ENCODE peak calls at places on chromosomes 13 and 19, in ten cellular contexts. U is neural progenitor cell, Y is GM23248, R is astrocyte, A is HepG2, S is HCT116, V is fibroblast of lung, Q is K562, L is PC-3, Z is PC-9. H is an unnamed sample.

GRCh38 chr13:108121406-108121805 is 93.9 kb downstream of the LIG4 start:
- DNase-seq in U (no peak), Y (no peak), R (no peak), A (peak; percentile 1), S (no peak), V (no peak), Q (no peak), L (no peak), Z (no peak), H (peak; percentile 18)

GRCh38 chr13:113291997-113292862 is 4.8 kb upstream of the LAMP1 start:
- DNase-seq in U (peak; percentile 49), Y (peak; percentile 63), R (no peak), A (no peak), S (no peak), V (peak; percentile 22), Q (peak; percentile 47), L (peak; percentile 29), Z (peak; percentile 41), H (peak; percentile 25)

GRCh38 chr19:35673121-35673804 is 6.9 kb downstream of the UPK1A start:
- DNase-seq in U (peak; percentile 66), Y (peak; percentile 73), R (peak; percentile 33), A (peak; percentile 24), S (peak; percentile 53), V (peak; percentile 43), Q (peak; percentile 76), L (no peak), Z (peak; percentile 59), H (no peak)

GRCh38 chr13:32902898-32903297 is 113.3 kb upstream of the KL start:
- DNase-seq in U (peak; percentile 18), Y (peak; percentile 83), R (peak; percentile 74), A (no peak), S (no peak), V (peak; percentile 81), Q (no peak), L (no peak), Z (no peak), H (no peak)

GRCh38 chr13:57569981-57570380 is 61.6 kb upstream of the PCDH17 start:
- DNase-seq in U (no peak), Y (no peak), R (peak; percentile 32), A (no peak), S (no peak), V (peak; percentile 36), Q (no peak), L (peak; percentile 16), Z (no peak), H (peak; percentile 71)

GRCh38 chr19:19113040-19113541 is 25.2 kb downstream of the TMEM161A start:
- DNase-seq in U (peak; percentile 64), Y (peak; percentile 64), R (no peak), A (peak; percentile 75), S (no peak), V (peak; percentile 30), Q (peak; percentile 58), L (peak; percentile 36), Z (no peak), H (peak; percentile 28)

GRCh38 chr19:17933414-17934129 is 757 bp downstream of the CCDC124 start:
- DNase-seq in U (no peak), Y (peak; percentile 76), R (peak; percentile 29), A (peak; percentile 33), S (no peak), V (peak; percentile 48), Q (no peak), L (peak; percentile 91), Z (peak; percentile 52), H (no peak)

GRCh38 chr13:18948012-18948663 is 233.5 kb downstream of the TUBA3C start:
- DNase-seq in U (no peak), Y (no peak), R (no peak), A (no peak), S (no peak), V (no peak), Q (no peak), L (no peak), Z (no peak), H (no peak)

GRCh38 chr13:36432106-36432544 is at the start of gene CCNA1:
- DNase-seq in U (peak; percentile 92), Y (peak; percentile 21), R (no peak), A (no peak), S (no peak), V (peak; percentile 40), Q (peak; percentile 45), L (peak; percentile 46), Z (no peak), H (peak; percentile 61)

GRCh38 chr13:36428083-36428482 is 4.2 kb upstream of the CCNA1 start:
- DNase-seq in U (no peak), Y (peak; percentile 10), R (peak; percentile 16), A (no peak), S (no peak), V (peak; percentile 34), Q (no peak), L (peak; percentile 91), Z (peak; percentile 34), H (no peak)

GRCh38 chr13:36436811-36437210 is 4.5 kb downstream of the CCNA1 start:
- DNase-seq in U (no peak), Y (no peak), R (no peak), A (no peak), S (no peak), V (no peak), Q (no peak), L (no peak), Z (no peak), H (no peak)

GRCh38 chr13:36430247-36431203 is 1.8 kb upstream of the CCNA1 start:
- DNase-seq in U (peak; percentile 57), Y (peak; percentile 13), R (no peak), A (no peak), S (no peak), V (peak; percentile 27), Q (no peak), L (no peak), Z (no peak), H (no peak)

DNA sequence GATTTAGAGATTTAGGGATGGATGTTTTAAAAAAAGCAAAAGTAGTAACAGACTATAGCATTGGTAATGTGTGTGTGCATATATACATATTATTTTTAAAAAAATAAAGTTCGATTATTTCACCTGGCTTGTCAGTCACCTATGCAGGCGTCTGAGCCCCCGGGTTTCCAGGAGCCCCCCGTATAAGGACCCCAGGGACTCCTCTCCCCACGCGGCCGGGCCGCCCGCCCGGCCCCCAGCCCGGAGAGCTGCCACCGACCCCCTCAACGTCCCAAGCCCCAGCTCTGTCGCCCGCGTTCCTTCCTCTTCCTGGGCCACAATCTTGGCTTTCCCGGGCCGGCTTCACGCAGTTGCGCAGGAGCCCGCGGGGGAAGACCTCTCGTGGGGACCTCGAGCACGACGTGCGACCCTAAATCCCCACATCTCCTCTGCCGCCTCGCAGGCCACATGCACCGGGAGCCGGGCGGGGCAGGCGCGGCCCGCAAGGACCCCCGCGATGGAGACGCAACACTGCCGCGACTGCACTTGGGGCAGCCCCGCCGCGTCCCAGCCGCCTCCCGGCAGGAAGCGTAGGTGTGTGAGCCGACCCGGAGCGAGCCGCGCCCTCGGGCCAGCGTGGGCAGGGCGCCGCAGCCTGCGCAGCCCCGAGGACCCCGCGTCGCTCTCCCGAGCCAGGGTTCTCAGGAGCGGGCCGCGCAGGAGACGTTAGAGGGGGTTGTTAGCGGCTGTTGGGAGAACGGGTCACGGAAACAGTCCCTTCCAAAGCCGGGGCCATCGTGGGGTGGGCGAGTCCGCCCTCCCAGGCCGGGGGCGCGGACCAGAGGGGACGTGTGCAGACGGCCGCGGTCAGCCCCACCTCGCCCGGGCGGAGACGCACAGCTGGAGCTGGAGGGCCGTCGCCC is 840 bp upstream of the CCNA1 start:
- DNase-seq in U (peak; percentile 46), Y (peak; percentile 39), R (no peak), A (no peak), S (no peak), V (no peak), Q (no peak), L (no peak), Z (no peak), H (peak; percentile 33)
- TF ChIP-seq EZH2 in U (peak; percentile 24), Y (peak; percentile 80), R (peak; percentile 99), A (no peak), S (no peak), V (peak; percentile 82), Q (no peak), L (no peak), Z (no peak), H (no peak)

GRCh38 chr13:99463998-99464397 is 37.3 kb upstream of the TM9SF2 start:
- DNase-seq in U (no peak), Y (no peak), R (no peak), A (no peak), S (no peak), V (no peak), Q (no peak), L (no peak), Z (no peak), H (no peak)
- H3K27ac ChIP-seq in U (no peak overlapping the region), Y (no peak overlapping the region), R (no peak overlapping the region), A (no peak overlapping the region), S (no peak overlapping the region), V (no peak overlapping the region), Q (no peak overlapping the region), L (no peak overlapping the region), Z (no peak overlapping the region), H (no peak overlapping the region)

DNA sequence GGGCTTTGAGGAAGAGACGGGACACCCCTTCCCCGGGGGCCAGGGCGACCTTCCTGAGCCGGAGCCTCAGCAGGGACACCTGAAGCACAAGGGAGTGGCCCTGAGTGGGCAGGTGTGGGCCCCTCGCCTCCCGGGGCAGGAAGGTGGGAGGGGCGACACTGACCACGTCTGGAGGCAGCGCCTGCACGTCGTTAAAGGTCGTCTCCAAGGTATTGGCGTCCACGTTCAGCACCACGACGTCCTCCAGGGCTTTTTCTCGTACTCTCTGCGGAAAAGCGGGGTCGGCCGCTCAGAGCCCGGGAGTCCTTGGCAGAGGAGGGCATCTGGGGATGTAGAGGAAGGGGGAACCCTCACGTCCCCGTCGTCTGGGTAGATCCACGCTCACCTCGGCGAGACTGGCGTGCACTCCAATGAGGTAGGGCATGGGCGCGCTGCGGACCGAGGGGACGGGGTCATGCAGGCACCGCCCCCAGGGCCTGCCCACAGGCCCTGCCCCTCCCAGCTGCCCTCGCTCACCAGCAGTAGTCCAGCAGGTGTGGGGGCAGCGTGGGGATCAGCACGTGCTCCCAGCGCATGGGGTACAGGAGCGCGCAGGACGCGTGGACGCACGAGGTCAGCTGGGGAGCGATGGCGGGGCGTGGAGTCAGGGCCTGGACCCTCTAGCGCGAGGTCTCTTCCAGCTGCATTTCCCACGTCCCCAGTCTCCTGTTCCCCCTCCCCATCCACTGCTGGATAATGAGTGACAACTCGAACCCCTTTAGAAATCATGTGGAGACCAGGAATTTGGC is 6.1 kb downstream of the DENND1C start:
- DNase-seq in U (peak; percentile 55), Y (no peak), R (no peak), A (no peak), S (no peak), V (no peak), Q (no peak), L (no peak), Z (no peak), H (no peak)
- TF ChIP-seq EZH2 in U (no peak), Y (no peak), R (peak; percentile 41), A (no peak), S (no peak), V (no peak), Q (no peak), L (no peak), Z (no peak), H (no peak)

GRCh38 chr19:3692141-3693029 is 7.9 kb downstream of the PIP5K1C start:
- DNase-seq in U (no peak), Y (no peak), R (no peak), A (no peak), S (no peak), V (no peak), Q (peak; percentile 65), L (peak; percentile 4), Z (no peak), H (no peak)

GRCh38 chr19:3691372-3691716 is 8.9 kb downstream of the PIP5K1C start:
- DNase-seq in U (no peak), Y (no peak), R (no peak), A (no peak), S (no peak), V (no peak), Q (no peak), L (no peak), Z (no peak), H (no peak)

GRCh38 chr19:3691726-3692125 is 8.5 kb downstream of the PIP5K1C start:
- DNase-seq in U (no peak), Y (no peak), R (no peak), A (no peak), S (no peak), V (no peak), Q (no peak), L (no peak), Z (no peak), H (no peak)

GRCh38 chr19:3694361-3695123 is 5.7 kb downstream of the PIP5K1C start:
- DNase-seq in U (no peak), Y (no peak), R (no peak), A (no peak), S (no peak), V (no peak), Q (no peak), L (no peak), Z (no peak), H (no peak)

DNA sequence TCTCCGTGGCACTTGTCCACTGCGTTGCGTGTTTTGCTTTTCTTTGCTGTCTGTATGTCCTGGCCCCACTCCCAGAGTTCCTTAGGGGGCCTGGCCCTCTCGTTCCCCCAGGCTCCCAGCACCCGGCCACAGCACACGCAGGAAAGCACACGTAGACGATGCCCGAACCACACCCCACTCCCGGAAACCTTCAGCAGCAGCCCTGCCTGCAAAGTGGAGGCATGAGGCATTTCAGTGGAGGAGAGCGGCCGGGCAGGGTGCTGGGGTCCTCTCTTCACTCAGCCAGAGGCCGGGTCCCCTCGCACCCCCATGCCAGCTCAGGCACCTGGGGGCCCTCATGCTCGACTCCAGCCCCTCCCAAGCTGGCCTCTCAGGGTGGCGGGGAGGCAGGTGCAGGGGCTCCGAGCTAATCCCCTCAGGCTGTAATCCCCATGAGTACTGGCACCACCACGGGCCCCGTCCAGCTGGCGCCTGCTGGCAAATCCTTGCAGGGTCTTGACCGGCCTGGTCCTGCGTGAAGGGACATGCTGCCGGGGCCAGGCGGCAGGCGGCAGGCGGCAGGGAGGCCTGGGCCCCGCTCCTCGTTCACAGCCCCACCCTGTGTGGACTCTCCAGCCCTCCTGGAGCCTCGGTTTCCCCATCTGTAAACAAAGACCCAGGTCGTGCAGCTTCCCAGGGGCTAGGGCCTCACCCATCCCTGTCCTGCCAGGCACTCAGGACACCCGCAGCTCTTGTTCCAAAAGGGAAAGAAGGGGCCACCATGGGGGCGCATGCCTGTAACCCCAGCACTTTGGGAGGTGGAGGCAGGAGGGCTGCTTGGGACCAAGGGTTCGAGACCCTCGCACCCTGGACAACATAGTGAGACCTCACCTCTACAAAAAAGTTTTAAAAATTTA is 7.0 kb downstream of the PIP5K1C start:
- DNase-seq in U (no peak), Y (no peak), R (no peak), A (no peak), S (no peak), V (no peak), Q (no peak), L (no peak), Z (no peak), H (no peak)
- H3K27ac ChIP-seq in U (no peak overlapping the region), Y (no peak overlapping the region), R (no peak overlapping the region), A (no peak overlapping the region), S (no peak overlapping the region), V (no peak overlapping the region), Q (no peak overlapping the region), L (no peak overlapping the region), Z (no peak overlapping the region), H (no peak overlapping the region)

H was measured in A673.